ENCODE peak calls at places on chromosomes 1 and 21, in four cellular contexts. M, Q, Y and L are unnamed samples.

GRCh38 chr1:219514728-219515127 is 98.2 kb downstream of the ZC3H11B start:
- DNase-seq in M (no peak), Q (no peak), Y (no peak), L (no peak)

GRCh38 chr1:59089343-59089742 is 207.6 kb upstream of the FGGY start:
- DNase-seq in M (no peak), Q (no peak), Y (no peak), L (no peak)

GRCh38 chr1:32647308-32648134 is 2.8 kb downstream of the ZBTB8OS start:
- DNase-seq in M (no peak), Q (no peak), Y (no peak), L (no peak)

GRCh38 chr1:209063816-209064664 is 519.5 kb upstream of the CAMK1G start:
- DNase-seq in M (no peak), Q (peak), Y (no peak), L (no peak)

GRCh38 chr1:70745199-70745598 is 302.4 kb downstream of the PTGER3 start:
- DNase-seq in M (no peak), Q (no peak), Y (peak), L (peak)

GRCh38 chr21:44925027-44925755 is 4.5 kb upstream of the ITGB2 start:
- DNase-seq in M (no peak), Q (no peak), Y (no peak), L (no peak)

GRCh38 chr21:38965910-38966504 is 160.3 kb downstream of the ETS2 start:
- DNase-seq in M (peak), Q (peak), Y (peak), L (peak)

GRCh38 chr1:114660250-114660649 is 9.6 kb downstream of the DENND2C start:
- DNase-seq in M (no peak), Q (no peak), Y (no peak), L (no peak)

GRCh38 chr1:12601690-12602632 is 16.0 kb downstream of the DHRS3 start:
- DNase-seq in M (peak), Q (peak), Y (peak), L (peak)

GRCh38 chr1:151294748-151295462 is 12.8 kb downstream of the ZNF687 start:
- DNase-seq in M (no peak), Q (no peak), Y (no peak), L (no peak)

GRCh38 chr1:205542367-205542766 is 37.9 kb downstream of the CDK18 start:
- DNase-seq in M (no peak), Q (no peak), Y (no peak), L (no peak)

GRCh38 chr1:205541161-205541886 is 36.9 kb downstream of the CDK18 start:
- DNase-seq in M (no peak), Q (no peak), Y (no peak), L (no peak)

GRCh38 chr1:205545001-205545919 is 40.8 kb downstream of the CDK18 start:
- DNase-seq in M (no peak), Q (no peak), Y (no peak), L (no peak)

GRCh38 chr1:205545991-205546390 is 41.5 kb downstream of the CDK18 start:
- DNase-seq in M (no peak), Q (no peak), Y (no peak), L (no peak)

GRCh38 chr1:205543351-205544305 is 39.2 kb downstream of the CDK18 start:
- DNase-seq in M (peak), Q (peak), Y (peak), L (peak)
- TF ChIP-seq FOXJ3 in M (no peak), Q (no peak), Y (no peak), L (no peak)

DNA sequence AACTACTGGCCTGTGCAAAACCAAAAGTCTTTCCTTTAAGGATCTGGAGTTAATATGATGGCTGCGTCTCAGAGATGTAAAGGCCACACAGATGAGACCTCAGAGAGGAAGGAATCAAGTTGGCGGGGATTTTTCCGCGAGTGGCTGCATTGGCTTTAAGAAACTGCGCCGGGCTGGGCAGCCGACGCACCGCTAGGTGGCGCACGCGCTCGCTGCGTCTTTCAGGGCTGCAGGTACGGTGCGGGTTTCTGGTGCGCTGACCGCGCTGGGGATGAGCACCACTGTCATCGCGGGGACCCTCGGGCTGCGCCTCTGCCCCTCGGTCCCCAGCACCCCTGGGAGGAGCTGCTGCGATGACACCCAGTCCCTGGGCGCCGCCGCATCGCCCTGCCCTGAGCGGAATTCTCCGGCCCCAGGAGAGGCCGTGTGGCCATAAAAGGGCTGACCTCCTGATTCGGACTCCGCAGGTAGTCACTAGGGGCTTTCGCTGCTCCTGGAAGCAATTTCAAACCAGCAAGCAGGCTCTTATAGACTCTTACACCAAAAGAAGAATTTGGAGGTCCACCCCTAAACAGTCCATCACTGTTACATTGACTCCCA is 241.0 kb downstream of the KCNJ6 start:
- DNase-seq in M (peak), Q (peak), Y (no peak), L (peak)
- TF ChIP-seq FOXJ3 in M (no peak), Q (no peak), Y (no peak), L (no peak)

DNA sequence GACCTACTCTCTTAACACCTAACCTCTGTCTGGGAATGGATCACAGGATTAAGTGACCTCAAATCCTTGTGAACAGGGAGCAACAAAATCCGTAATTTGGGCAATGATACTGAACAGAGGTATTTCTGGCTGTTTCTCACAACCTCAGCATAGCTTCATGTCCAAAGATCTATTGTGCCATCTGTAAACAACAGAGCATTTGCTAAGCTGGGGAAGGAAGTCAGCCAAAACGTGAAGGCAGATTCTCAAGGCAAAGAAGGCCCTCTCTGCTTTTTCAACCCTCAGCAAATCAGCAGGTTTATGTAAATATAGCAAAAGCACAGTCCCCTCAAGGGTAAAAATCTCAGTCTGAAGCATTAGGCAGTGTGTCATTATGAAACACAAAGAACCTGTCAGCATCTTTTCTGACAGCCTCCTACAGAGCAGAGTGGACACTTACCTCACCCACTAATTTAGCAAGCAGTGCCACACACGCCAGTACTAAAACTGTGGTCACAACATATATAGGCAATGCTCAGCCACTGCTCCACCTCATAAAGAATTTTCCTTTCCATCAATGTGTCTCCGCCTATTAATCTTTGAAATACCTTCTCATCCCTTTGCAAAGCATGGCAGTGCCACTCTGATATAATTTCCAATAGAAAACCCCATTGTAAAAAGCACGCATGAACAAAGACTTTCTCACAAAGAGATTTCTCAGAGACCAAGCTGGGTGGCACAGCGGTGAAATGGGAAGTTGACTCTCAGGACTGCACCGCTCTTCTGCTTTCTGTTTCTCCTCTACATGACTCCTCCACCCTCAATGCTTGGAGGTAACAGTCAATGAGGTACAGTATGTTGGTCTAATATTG is 188.0 kb downstream of the RERE start:
- DNase-seq in M (no peak), Q (no peak), Y (peak), L (no peak)
- TF ChIP-seq FOXJ3 in M (no peak), Q (no peak), Y (peak), L (no peak)

GRCh38 chr1:111822138-111822537 is 66.4 kb downstream of the DDX20 start:
- DNase-seq in M (no peak), Q (no peak), Y (no peak), L (no peak)

GRCh38 chr1:111818546-111818945 is 62.8 kb downstream of the DDX20 start:
- DNase-seq in M (no peak), Q (no peak), Y (no peak), L (no peak)

GRCh38 chr1:111819566-111819965 is 63.9 kb downstream of the DDX20 start:
- DNase-seq in M (no peak), Q (no peak), Y (no peak), L (no peak)

GRCh38 chr1:111818081-111818480 is 62.4 kb downstream of the DDX20 start:
- DNase-seq in M (no peak), Q (no peak), Y (no peak), L (no peak)

DNA sequence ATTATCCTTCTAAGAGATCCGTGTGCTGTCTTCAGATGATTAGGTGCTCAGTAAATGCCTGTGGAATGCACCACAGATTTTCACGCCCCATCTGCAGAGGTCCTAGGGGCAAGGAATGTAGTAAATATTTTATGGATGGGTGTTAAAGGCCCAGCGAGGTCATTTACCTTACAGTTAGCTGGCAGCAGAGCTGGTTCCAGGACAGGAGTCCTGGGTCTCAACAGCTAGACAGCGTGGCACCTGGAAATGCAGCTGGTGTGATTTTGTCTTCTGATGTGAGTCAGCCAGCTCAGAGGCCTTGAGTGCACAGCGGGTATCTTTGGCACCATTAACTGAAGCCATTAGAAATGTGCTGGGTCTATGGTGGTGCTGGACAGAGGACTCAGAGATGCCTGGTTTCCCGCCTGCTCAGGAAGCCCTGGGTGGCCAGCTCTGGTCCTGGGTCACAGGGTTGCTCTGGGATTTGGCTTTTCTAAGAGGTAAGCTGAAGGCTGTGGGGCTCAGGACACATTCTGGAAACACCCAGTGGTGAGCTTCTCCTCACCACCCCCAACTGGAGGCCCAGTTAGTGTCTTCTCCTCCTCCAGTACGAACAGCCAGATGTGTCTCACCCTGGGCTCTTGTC is 65.5 kb downstream of the DDX20 start:
- DNase-seq in M (no peak), Q (no peak), Y (no peak), L (no peak)
- TF ChIP-seq FOXJ3 in M (no peak), Q (no peak), Y (no peak), L (no peak)

DNA sequence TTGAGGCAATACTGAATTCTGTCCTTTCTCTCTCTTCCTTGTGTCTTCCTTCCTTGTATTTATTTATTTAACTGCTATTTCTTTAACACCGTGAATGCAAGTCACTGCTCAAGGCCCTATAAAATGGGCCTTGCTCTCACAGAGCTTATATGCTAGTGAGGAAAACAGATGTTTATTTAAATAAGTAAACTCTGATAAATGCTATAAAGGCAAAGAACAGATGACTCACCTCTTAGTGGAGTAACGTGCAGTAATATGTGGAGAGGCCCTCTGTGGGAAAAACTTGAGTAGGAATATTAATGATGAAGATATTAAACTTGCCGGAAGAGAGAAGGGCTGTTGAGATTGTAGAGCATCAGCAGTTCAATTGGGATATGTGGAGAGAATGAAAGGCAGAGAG is 322.4 kb downstream of the LMX1A start:
- DNase-seq in M (no peak), Q (no peak), Y (no peak), L (no peak)
- TF ChIP-seq FOXJ3 in M (no peak), Q (no peak), Y (no peak), L (no peak)

GRCh38 chr1:3768811-3769390 is 3.6 kb upstream of the SMIM1 start:
- DNase-seq in M (no peak), Q (no peak), Y (no peak), L (no peak)
- TF ChIP-seq FOXJ3 in M (no peak), Q (no peak), Y (no peak), L (no peak)

DNA sequence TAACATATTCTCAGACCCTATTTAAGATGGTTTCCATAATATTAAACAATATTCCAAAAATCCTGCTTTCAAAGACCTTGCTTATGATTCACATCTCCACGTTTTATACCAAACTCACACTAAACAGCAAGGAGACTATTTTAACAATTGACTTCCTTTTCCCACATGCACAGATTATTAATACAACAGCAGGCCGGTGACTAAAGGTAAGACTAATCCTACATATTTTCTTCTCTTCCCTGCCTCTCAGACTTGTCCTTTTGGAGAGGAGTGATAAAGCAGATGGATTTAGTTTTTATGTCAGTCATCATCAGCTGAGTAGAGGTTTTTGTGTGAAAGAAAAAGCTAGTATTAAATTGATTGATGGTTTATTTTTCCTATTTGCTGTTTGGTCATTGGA is 400.6 kb downstream of the NTNG1 start:
- DNase-seq in M (no peak), Q (no peak), Y (no peak), L (no peak)
- TF ChIP-seq FOXJ3 in M (no peak), Q (no peak), Y (no peak), L (no peak)